ENCODE peak calls at places on chromosomes 2 and 18, in seven cellular contexts. T, J, C, O, W, G and X are unnamed samples.

GRCh38 chr2:205555816-205556215 is 126.5 kb upstream of the NRP2 start:
- DNase-seq in T (no peak), J (no peak), C (no peak), O (no peak), W (no peak), G (no peak), X (no peak)

GRCh38 chr2:172098287-172098649 is 4.4 kb downstream of the DLX2 start:
- DNase-seq in T (no peak), J (no peak), C (no peak), O (peak), W (peak), G (no peak), X (no peak)

GRCh38 chr2:207054521-207054920 is 111.2 kb downstream of the KLF7 start:
- DNase-seq in T (no peak), J (no peak), C (no peak), O (no peak), W (no peak), G (no peak), X (no peak)

GRCh38 chr2:233439191-233439590 is 84.9 kb downstream of the DGKD start:
- DNase-seq in T (no peak), J (no peak), C (no peak), O (no peak), W (no peak), G (no peak), X (no peak)

GRCh38 chr2:20597868-20598183 is 53.1 kb downstream of the HS1BP3 start:
- DNase-seq in T (no peak), J (no peak), C (no peak), O (no peak), W (no peak), G (no peak), X (no peak)

GRCh38 chr2:17680119-17680518 is 73.5 kb downstream of the SMC6 start:
- DNase-seq in T (no peak), J (no peak), C (no peak), O (no peak), W (no peak), G (no peak), X (no peak)

GRCh38 chr2:120539937-120540718 is 194.2 kb downstream of the INHBB start:
- DNase-seq in T (no peak), J (no peak), C (peak), O (no peak), W (peak), G (no peak), X (no peak)

GRCh38 chr2:131077182-131077846 is 15.9 kb downstream of the FAM168B start:
- DNase-seq in T (no peak), J (no peak), C (no peak), O (no peak), W (no peak), G (no peak), X (no peak)

GRCh38 chr2:209525834-209526281 is 102.0 kb downstream of the MAP2 start:
- DNase-seq in T (no peak), J (no peak), C (no peak), O (no peak), W (no peak), G (no peak), X (no peak)

GRCh38 chr2:154637426-154637825 is 61.1 kb upstream of the KCNJ3 start:
- DNase-seq in T (no peak), J (no peak), C (no peak), O (no peak), W (no peak), G (no peak), X (no peak)

GRCh38 chr2:188645982-188646381 is 328.2 kb upstream of the COL3A1 start:
- DNase-seq in T (no peak), J (no peak), C (no peak), O (no peak), W (no peak), G (no peak), X (no peak)

GRCh38 chr2:218168635-218169462 is 2.1 kb upstream of the CXCR1 start:
- DNase-seq in T (peak), J (peak), C (peak), O (peak), W (peak), G (no peak), X (peak)

GRCh38 chr2:23532311-23533013 is 147.5 kb downstream of the KLHL29 start:
- DNase-seq in T (no peak), J (peak), C (no peak), O (no peak), W (no peak), G (peak), X (no peak)

DNA sequence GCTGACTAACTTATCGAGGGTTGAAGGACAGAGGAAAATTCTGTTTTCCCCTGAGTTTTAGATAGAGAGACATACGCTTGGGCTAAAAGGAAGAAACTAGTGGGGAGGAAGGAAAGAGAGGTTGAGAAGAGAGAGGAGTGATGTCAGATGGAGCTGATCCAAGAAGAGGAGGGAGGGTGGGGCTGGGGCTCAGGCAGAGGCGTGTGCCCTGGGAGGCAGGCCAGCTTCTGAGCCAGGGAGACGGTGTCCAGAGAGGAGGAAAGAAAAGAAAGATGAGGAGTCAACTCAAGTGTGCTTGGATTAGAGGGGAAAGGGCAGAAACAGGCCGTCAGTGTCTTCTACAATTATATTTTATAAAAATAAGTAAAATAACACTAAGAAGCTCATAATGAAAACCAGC is 56.2 kb downstream of the EMILIN2 start:
- DNase-seq in T (no peak), J (no peak), C (no peak), O (no peak), W (peak), G (no peak), X (no peak)
- TF ChIP-seq TAF1 in T (no peak), J (no peak), C (no peak), O (no peak), W (no peak), G (no peak), X (no peak)

DNA sequence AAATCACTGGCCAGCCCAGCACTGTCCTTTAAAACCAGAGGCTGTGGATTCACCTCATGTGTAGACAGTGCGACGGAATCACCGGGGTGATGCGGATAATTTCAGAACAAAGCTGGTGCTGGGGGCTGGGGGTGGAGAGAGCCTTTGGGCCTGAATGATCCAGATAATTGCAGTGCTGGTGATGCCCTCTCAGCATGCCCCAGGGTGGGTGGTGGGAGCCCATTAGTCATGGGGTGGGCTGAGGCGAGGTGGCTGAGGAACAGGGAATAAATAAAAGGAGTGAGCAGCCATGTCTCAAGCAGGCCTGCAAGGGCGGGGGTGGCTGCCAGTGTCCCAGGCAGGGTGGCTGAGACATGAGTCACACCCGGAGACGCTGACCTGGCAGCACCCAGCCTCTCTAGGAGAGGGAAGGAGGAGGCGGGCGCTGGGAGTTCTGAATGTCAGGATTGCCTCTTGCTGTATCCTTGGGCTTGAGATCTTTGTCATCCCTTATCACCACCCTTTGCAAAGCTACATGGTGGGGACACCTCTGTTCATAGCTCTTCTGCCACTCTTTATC is 151.0 kb upstream of the MSH6 start:
- DNase-seq in T (no peak), J (no peak), C (no peak), O (no peak), W (no peak), G (no peak), X (no peak)
- TF ChIP-seq TAF1 in T (no peak), J (no peak), C (no peak), O (no peak), W (no peak), G (no peak), X (no peak)

DNA sequence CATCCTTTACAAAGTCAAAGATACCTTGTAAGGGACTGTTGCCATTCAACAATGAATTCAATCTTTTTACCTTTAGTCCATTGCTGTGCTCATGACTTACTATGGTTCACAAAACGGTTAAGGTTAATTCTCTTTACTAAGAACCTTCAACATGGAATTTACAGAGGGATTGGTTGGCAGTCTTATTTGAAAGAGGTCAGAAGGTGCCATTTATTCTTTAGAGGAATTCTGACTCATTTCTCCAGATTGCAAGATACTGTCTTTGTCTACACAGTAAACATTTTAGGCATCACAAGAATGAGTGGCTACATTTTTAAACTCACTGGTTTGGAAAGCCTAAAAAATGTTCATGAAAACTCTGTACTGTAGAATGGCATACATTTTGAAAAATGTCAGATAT is 17.4 kb downstream of the KCNH7 start:
- DNase-seq in T (no peak), J (no peak), C (no peak), O (no peak), W (no peak), G (no peak), X (no peak)
- TF ChIP-seq TAF1 in T (no peak), J (no peak), C (no peak), O (no peak), W (no peak), G (no peak), X (no peak)

DNA sequence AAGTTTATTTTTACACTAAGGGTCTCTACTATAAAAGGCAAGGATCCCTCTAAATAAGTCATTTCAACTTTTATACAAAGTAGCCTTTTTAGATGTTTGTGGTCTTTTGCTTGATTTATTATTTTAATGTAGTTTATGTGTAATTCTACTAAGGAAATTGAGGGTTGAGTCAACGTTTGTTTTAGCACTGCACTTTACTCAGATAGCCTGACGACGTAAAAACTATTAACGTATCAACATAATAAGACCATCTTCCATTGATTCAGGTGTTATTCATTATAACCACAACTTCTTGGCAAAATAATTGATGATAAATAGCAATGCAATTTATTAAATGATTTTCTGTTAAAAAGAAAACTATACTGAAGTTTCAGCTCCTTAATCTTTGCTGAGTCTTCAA is 1103.6 kb upstream of the ACVR2A start:
- DNase-seq in T (no peak), J (no peak), C (no peak), O (no peak), W (no peak), G (no peak), X (no peak)
- TF ChIP-seq TAF1 in T (no peak), J (no peak), C (no peak), O (no peak), W (no peak), G (no peak), X (no peak)

GRCh38 chr18:79940126-79940813 is 11.2 kb downstream of the SLC66A2 start:
- DNase-seq in T (no peak), J (no peak), C (no peak), O (no peak), W (no peak), G (no peak), X (no peak)
- TF ChIP-seq TAF1 in T (no peak), J (no peak), C (no peak), O (no peak), W (no peak), G (no peak), X (no peak)